ENCODE peak calls at places on chromosomes 13 and 19, in nine cellular contexts. L is Caco-2; Y is osteocyte; E is A549; S is CD8-positive, alpha-beta T cell; H is activated B cell treated with CpG ODN at 0.5 μM for 24 hours; C is neural progenitor cell; O is fibroblast of mammary gland; D is mammary epithelial cell. Z is an unnamed sample.

GRCh38 chr13:23356368-23356767 is 77.1 kb downstream of the SACS start:
- DNase-seq in L (no peak), Y (no peak), E (no peak), S (no peak), H (no peak), C (no peak), O (no peak), D (no peak), Z (no peak)

GRCh38 chr19:41893899-41894298 is 10.9 kb downstream of the ARHGEF1 start:
- DNase-seq in L (peak), Y (no peak), E (peak), S (no peak), H (no peak), C (peak), O (peak), D (no peak), Z (no peak)

GRCh38 chr19:37966211-37967072 is 59.4 kb downstream of the SIPA1L3 start:
- DNase-seq in L (peak), Y (no peak), E (no peak), S (no peak), H (no peak), C (no peak), O (no peak), D (peak), Z (no peak)

GRCh38 chr13:30763786-30764440 is 28.6 kb downstream of the ALOX5AP start:
- DNase-seq in L (no peak), Y (no peak), E (no peak), S (no peak), H (no peak), C (no peak), O (peak), D (no peak), Z (no peak)

GRCh38 chr19:11142528-11143171 is 12.9 kb downstream of the SPC24 start:
- DNase-seq in L (peak), Y (peak), E (peak), S (no peak), H (no peak), C (peak), O (peak), D (peak), Z (peak)

GRCh38 chr13:48233886-48234488 is 981 bp downstream of the ITM2B start:
- DNase-seq in L (no peak), Y (no peak), E (no peak), S (no peak), H (no peak), C (peak), O (peak), D (no peak), Z (no peak)

GRCh38 chr13:28299941-28300340 is 161.6 kb downstream of the PAN3 start:
- DNase-seq in L (no peak), Y (no peak), E (no peak), S (no peak), H (no peak), C (no peak), O (no peak), D (no peak), Z (no peak)

GRCh38 chr19:34172661-34173144 is 399 bp downstream of the LSM14A start:
- DNase-seq in L (no peak), Y (peak), E (no peak), S (no peak), H (no peak), C (peak), O (no peak), D (no peak), Z (no peak)

GRCh38 chr19:41352609-41353465 is 885 bp downstream of the TGFB1 start:
- DNase-seq in L (peak), Y (peak), E (peak), S (peak), H (peak), C (peak), O (peak), D (peak), Z (peak)

GRCh38 chr19:40270362-40271089 is 14.6 kb downstream of the AKT2 start:
- DNase-seq in L (no peak), Y (no peak), E (no peak), S (no peak), H (no peak), C (peak), O (no peak), D (no peak), Z (no peak)

GRCh38 chr19:4390017-4390861 is 10.1 kb downstream of the SH3GL1 start:
- DNase-seq in L (no peak), Y (no peak), E (no peak), S (no peak), H (no peak), C (peak), O (peak), D (peak), Z (no peak)

GRCh38 chr19:1079566-1080111 is 12.7 kb downstream of the ARHGAP45 start:
- DNase-seq in L (no peak), Y (no peak), E (no peak), S (no peak), H (no peak), C (no peak), O (no peak), D (no peak), Z (peak)

GRCh38 chr19:10402441-10403038 is 802 bp downstream of the CDC37 start:
- DNase-seq in L (peak), Y (no peak), E (no peak), S (no peak), H (no peak), C (peak), O (peak), D (no peak), Z (no peak)

GRCh38 chr13:93554514-93554913 is 327.9 kb downstream of the GPC6 start:
- DNase-seq in L (no peak), Y (no peak), E (no peak), S (no peak), H (no peak), C (peak), O (no peak), D (no peak), Z (no peak)

GRCh38 chr19:40398417-40399056 is 8.6 kb upstream of the HIPK4 start:
- DNase-seq in L (peak), Y (no peak), E (peak), S (peak), H (no peak), C (peak), O (no peak), D (peak), Z (no peak)

GRCh38 chr13:75507027-75508001 is 25.3 kb upstream of the TBC1D4 start:
- DNase-seq in L (no peak), Y (no peak), E (no peak), S (no peak), H (no peak), C (no peak), O (peak), D (no peak), Z (no peak)

GRCh38 chr13:111344471-111345191 is 24.2 kb downstream of the TEX29 start:
- DNase-seq in L (no peak), Y (peak), E (peak), S (no peak), H (no peak), C (peak), O (peak), D (no peak), Z (no peak)

GRCh38 chr19:38182536-38183210 is 41.3 kb downstream of the DPF1 start:
- DNase-seq in L (no peak), Y (no peak), E (no peak), S (no peak), H (no peak), C (no peak), O (no peak), D (no peak), Z (no peak)

GRCh38 chr19:56838930-56839664 is 1.4 kb downstream of the PEG3 start:
- DNase-seq in L (no peak), Y (no peak), E (peak), S (no peak), H (no peak), C (no peak), O (peak), D (peak), Z (no peak)

GRCh38 chr19:1749373-1750342 is 3.6 kb upstream of the ONECUT3 start:
- DNase-seq in L (no peak), Y (no peak), E (no peak), S (no peak), H (no peak), C (peak), O (no peak), D (no peak), Z (no peak)

GRCh38 chr19:50358483-50359431 is 6.7 kb downstream of the NAPSA start:
- DNase-seq in L (no peak), Y (no peak), E (no peak), S (peak), H (peak), C (no peak), O (peak), D (no peak), Z (no peak)

GRCh38 chr13:78102121-78102677 is 183.6 kb upstream of the EDNRB start:
- DNase-seq in L (no peak), Y (no peak), E (peak), S (no peak), H (no peak), C (no peak), O (peak), D (peak), Z (no peak)

GRCh38 chr13:79402074-79402635 is 3.9 kb downstream of the RBM26 start:
- DNase-seq in L (no peak), Y (no peak), E (no peak), S (no peak), H (no peak), C (no peak), O (peak), D (no peak), Z (no peak)

GRCh38 chr19:47608908-47609879 is at the start of gene BICRA:
- DNase-seq in L (peak), Y (peak), E (peak), S (peak), H (peak), C (peak), O (peak), D (peak), Z (peak)

GRCh38 chr13:21338651-21339278 is 120.3 kb downstream of the ZDHHC20 start:
- DNase-seq in L (no peak), Y (no peak), E (no peak), S (no peak), H (no peak), C (peak), O (no peak), D (no peak), Z (no peak)

GRCh38 chr13:73684750-73685149 is 449.5 kb downstream of the KLF12 start:
- DNase-seq in L (no peak), Y (no peak), E (no peak), S (no peak), H (no peak), C (no peak), O (no peak), D (no peak), Z (no peak)

GRCh38 chr13:67231481-67231940 is 1.4 kb upstream of the PCDH9 start:
- DNase-seq in L (no peak), Y (no peak), E (no peak), S (no peak), H (no peak), C (peak), O (no peak), D (no peak), Z (no peak)

GRCh38 chr13:75258159-75258782 is 223.7 kb downstream of the TBC1D4 start:
- DNase-seq in L (no peak), Y (no peak), E (peak), S (no peak), H (no peak), C (peak), O (peak), D (peak), Z (no peak)

GRCh38 chr19:50556236-50557008 is 11.8 kb downstream of the LRRC4B start:
- DNase-seq in L (peak), Y (peak), E (peak), S (peak), H (peak), C (peak), O (peak), D (peak), Z (peak)

DNA sequence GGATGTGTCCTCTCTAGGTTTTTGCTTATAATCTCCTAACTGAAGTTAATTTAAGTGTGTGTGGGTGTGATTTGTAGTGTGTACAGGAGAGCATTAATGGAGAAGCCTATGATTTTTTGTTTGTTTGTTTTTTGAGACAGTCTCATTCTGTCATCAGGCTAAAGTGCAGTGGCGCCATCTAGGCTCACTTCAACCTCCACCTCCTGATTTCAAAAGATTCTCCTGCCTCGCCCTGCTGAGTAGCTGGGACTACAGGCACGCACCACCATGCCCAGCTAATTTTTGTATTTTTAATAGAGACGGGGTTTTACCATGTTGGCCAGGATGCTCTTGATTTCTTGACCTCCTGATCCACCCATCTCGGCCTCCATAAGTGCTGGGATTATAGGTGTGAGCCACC is 20.6 kb downstream of the ZNF701 start:
- DNase-seq in L (no peak), Y (no peak), E (no peak), S (no peak), H (no peak), C (peak), O (no peak), D (no peak), Z (no peak)
- TF ChIP-seq CTCF in L (no peak), Y (no peak), E (no peak), S (no peak), H (no peak), C (peak), O (no peak), D (no peak), Z (peak)

DNA sequence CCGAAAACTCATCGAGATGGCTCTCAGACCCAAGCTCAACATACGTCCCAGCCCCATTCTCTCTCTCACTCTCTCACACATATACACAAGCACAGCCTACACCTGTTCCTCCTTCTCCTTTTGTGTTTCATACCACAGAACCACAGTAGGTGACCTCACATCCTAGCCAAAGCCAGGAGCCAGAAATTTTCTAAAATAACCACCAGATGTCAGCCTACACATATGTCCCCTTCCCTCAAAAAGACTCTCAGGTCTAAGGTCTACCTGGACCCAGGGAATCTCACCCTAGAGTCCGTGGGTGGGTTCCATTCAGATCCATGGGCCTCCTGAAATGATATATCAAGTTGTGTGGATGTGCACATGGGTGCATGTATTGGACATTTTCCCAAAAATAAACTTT is 104.2 kb upstream of the IPO5 start:
- DNase-seq in L (no peak), Y (no peak), E (peak), S (no peak), H (no peak), C (peak), O (peak), D (peak), Z (no peak)
- TF ChIP-seq CTCF in L (peak), Y (peak), E (peak), S (no peak), H (no peak), C (peak), O (peak), D (peak), Z (peak)

DNA sequence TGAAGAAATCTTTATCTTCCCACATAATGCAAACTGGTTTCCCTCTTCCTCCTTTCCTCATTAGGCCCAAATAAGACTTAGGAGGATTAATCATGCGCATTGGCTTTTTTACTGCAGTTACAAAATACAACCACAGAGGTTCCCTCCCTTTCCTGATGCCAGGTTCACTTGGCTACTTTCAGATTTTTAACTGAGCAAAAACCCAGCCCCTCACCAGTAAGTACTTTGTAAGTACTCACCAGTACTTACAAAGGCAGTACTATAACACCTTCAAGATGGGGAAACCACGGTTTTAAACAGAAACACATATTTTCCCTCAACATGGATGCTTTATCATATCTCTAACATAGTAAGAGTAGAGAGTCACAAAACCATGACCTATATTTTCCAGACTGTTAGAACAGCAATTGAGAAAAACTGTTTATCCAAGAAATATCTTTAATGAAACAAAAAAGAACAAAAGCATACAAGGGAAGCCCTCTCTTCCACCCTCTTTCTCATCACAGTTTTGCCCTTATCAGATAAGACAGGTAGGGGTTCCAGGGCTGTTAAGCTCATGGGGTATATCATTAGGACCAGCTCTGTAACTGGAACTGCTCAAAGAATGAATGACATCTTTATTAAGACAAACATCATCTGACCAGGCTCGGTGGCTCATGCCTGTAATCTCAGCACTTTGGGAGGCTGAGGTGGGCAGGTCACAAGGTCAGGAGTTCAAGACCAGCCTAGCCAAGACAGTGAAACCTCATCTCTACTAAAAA is 12.7 kb downstream of the FOXO1 start:
- DNase-seq in L (no peak), Y (no peak), E (no peak), S (no peak), H (no peak), C (peak), O (no peak), D (no peak), Z (no peak)
- TF ChIP-seq CTCF in L (no peak), Y (no peak), E (no peak), S (no peak), H (no peak), C (no peak), O (no peak), D (no peak), Z (no peak)

DNA sequence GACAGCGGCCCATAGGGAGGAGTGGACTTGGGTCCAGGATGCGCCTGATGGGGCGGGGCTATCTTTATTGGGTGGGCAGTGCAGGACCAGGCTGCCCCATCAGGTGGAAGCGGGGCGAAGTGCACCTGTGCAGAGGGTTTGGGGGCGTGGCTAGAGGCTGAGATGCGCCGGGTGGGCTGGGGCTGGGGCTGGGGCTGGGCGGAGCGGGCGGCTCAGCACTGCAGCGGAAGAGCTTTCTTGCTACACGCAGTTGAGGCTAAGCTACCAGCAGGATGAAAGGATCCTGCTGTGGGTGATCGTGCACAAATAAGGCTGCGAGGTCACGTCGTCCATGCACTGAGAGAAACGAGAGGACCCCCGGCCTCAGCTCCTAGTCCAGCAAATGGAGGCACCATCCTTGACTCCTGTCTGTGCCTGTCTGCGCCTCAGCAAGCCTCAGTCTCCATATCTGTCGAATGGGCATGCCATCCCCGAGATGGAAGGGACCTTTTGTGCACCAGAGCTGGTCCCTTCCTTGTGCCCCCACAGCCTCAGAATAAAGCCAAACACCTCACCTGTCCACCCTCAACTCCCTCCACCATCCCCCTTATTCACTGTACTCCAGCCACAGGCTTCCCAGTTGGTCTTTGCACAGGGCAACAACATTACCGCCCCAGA is 20.9 kb upstream of the HOMER3 start:
- DNase-seq in L (peak), Y (no peak), E (no peak), S (no peak), H (no peak), C (peak), O (no peak), D (no peak), Z (no peak)
- TF ChIP-seq CTCF in L (no peak), Y (no peak), E (no peak), S (no peak), H (no peak), C (peak), O (no peak), D (no peak), Z (no peak)

GRCh38 chr19:30694156-30694555 is 322.0 kb downstream of the ZNF536 start:
- DNase-seq in L (no peak), Y (no peak), E (no peak), S (no peak), H (no peak), C (no peak), O (no peak), D (no peak), Z (no peak)

GRCh38 chr19:30699871-30700280 is 327.7 kb downstream of the ZNF536 start:
- DNase-seq in L (no peak), Y (no peak), E (no peak), S (no peak), H (no peak), C (no peak), O (no peak), D (no peak), Z (no peak)

GRCh38 chr19:30693179-30693578 is 321.0 kb downstream of the ZNF536 start:
- DNase-seq in L (no peak), Y (no peak), E (no peak), S (no peak), H (no peak), C (no peak), O (no peak), D (no peak), Z (no peak)

GRCh38 chr19:30695171-30695875 is 323.1 kb downstream of the ZNF536 start:
- DNase-seq in L (no peak), Y (no peak), E (no peak), S (no peak), H (no peak), C (peak), O (no peak), D (no peak), Z (no peak)

GRCh38 chr19:30696514-30696913 is 324.3 kb downstream of the ZNF536 start:
- DNase-seq in L (no peak), Y (no peak), E (peak), S (no peak), H (no peak), C (peak), O (no peak), D (no peak), Z (no peak)
- TF ChIP-seq CTCF in L (peak), Y (no peak), E (peak), S (no peak), H (no peak), C (peak), O (peak), D (no peak), Z (peak)

DNA sequence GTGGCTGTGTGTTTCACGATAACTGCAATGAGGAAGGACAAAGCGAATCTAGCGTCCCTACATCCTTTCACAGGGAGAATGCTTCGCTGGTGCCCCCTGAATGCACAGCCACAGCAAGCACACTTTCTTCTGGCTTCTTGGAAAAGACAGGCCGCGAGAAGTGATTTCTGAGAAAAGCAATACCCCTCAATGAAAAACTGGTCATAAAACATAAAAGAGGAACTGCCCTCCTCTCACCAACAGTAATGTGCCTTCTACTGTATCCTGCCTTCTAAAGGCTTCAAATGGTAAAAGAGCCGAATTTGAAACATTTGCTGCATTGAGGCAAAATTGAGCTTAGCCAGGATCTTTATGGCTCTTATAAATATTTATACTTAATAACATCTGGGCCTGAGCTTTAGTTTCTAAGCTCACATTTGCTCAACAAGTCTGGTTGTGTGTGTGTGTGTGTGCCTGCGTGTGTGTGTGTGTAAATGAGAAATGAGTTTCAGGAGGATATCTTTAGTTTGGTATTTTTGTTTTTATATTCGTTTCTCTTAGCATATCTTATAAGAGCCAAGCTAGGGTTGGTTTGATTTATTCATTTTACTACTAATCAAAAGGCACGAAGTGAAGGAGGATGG is 246.1 kb upstream of the MAB21L1 start:
- DNase-seq in L (no peak), Y (no peak), E (no peak), S (no peak), H (no peak), C (no peak), O (no peak), D (no peak), Z (no peak)
- TF ChIP-seq CTCF in L (no peak), Y (no peak), E (no peak), S (no peak), H (no peak), C (no peak), O (no peak), D (no peak), Z (no peak)

GRCh38 chr13:109743706-109744453 is 42.5 kb downstream of the IRS2 start:
- DNase-seq in L (peak), Y (peak), E (peak), S (no peak), H (no peak), C (no peak), O (peak), D (peak), Z (peak)
- TF ChIP-seq CTCF in L (no peak), Y (peak), E (no peak), S (no peak), H (no peak), C (no peak), O (no peak), D (peak), Z (no peak)